ENCODE peak calls at places on chromosomes 11 and 22, in seven cellular contexts. One of them, this sample, is unnamed.

GRCh38 chr11:64007629-64008282 is 21.5 kb downstream of the OTUB1 start:
- DNase-seq in A549: peak; percentile 86
- DNase-seq in AG10803: no peak
- DNase-seq in PC-3: no peak
- DNase-seq in GM23338: peak; percentile 95
- DNase-seq in heart left ventricle: peak; percentile 86
- DNase-seq in heart right ventricle: peak; percentile 72
- DNase-seq in this sample: no peak

GRCh38 chr11:120517390-120518315 is 6.1 kb downstream of the GRIK4 start:
- DNase-seq in AG10803: no peak
- DNase-seq in A549: no peak
- DNase-seq in GM23338: no peak
- DNase-seq in PC-3: no peak
- DNase-seq in heart left ventricle: no peak
- DNase-seq in heart right ventricle: no peak
- DNase-seq in this sample: peak; percentile 21

GRCh38 chr22:24105018-24105360 is 76.3 kb upstream of the SUSD2 start:
- DNase-seq in heart right ventricle: no peak
- DNase-seq in PC-3: no peak
- DNase-seq in heart left ventricle: peak; percentile 57
- DNase-seq in A549: no peak
- DNase-seq in AG10803: peak; percentile 32
- DNase-seq in GM23338: no peak
- DNase-seq in this sample: no peak

GRCh38 chr11:9397746-9398680 is 13.6 kb downstream of the IPO7 start:
- DNase-seq in A549: no peak
- DNase-seq in AG10803: no peak
- DNase-seq in GM23338: no peak
- DNase-seq in heart left ventricle: no peak
- DNase-seq in PC-3: no peak
- DNase-seq in heart right ventricle: no peak
- DNase-seq in this sample: no peak

GRCh38 chr11:46120361-46120710 is 918 bp downstream of the PHF21A start:
- DNase-seq in A549: no peak
- DNase-seq in heart right ventricle: peak; percentile 42
- DNase-seq in heart left ventricle: peak; percentile 34
- DNase-seq in PC-3: no peak
- DNase-seq in GM23338: no peak
- DNase-seq in AG10803: no peak
- DNase-seq in this sample: no peak

GRCh38 chr11:28666632-28667031 is 558.4 kb downstream of the METTL15 start:
- DNase-seq in heart left ventricle: no peak
- DNase-seq in PC-3: no peak
- DNase-seq in heart right ventricle: no peak
- DNase-seq in GM23338: no peak
- DNase-seq in AG10803: peak; percentile 84
- DNase-seq in A549: no peak
- DNase-seq in this sample: no peak

GRCh38 chr11:71459076-71459766 is 6.2 kb downstream of the NADSYN1 start:
- DNase-seq in heart right ventricle: no peak
- DNase-seq in A549: no peak
- DNase-seq in heart left ventricle: no peak
- DNase-seq in GM23338: no peak
- DNase-seq in PC-3: no peak
- DNase-seq in AG10803: no peak
- DNase-seq in this sample: peak; percentile 35

GRCh38 chr11:124745270-124745834 is 5.6 kb downstream of the NRGN start:
- DNase-seq in heart right ventricle: no peak
- DNase-seq in heart left ventricle: no peak
- DNase-seq in A549: no peak
- DNase-seq in AG10803: no peak
- DNase-seq in PC-3: no peak
- DNase-seq in GM23338: no peak
- DNase-seq in this sample: no peak

GRCh38 chr22:47295226-47295901 is 532.9 kb downstream of the TBC1D22A start:
- DNase-seq in AG10803: no peak
- DNase-seq in A549: no peak
- DNase-seq in heart right ventricle: no peak
- DNase-seq in PC-3: no peak
- DNase-seq in GM23338: no peak
- DNase-seq in heart left ventricle: no peak
- DNase-seq in this sample: no peak

GRCh38 chr11:74138572-74138971 is 32.2 kb downstream of the C2CD3 start:
- DNase-seq in heart right ventricle: peak; percentile 38
- DNase-seq in A549: peak; percentile 97
- DNase-seq in GM23338: peak; percentile 12
- DNase-seq in AG10803: peak; percentile 96
- DNase-seq in PC-3: peak; percentile 100
- DNase-seq in heart left ventricle: no peak
- DNase-seq in this sample: no peak

GRCh38 chr11:9200471-9200870 is 64.7 kb downstream of the DENND5A start:
- DNase-seq in A549: no peak
- DNase-seq in AG10803: no peak
- DNase-seq in heart left ventricle: no peak
- DNase-seq in heart right ventricle: no peak
- DNase-seq in GM23338: no peak
- DNase-seq in PC-3: no peak
- DNase-seq in this sample: no peak

GRCh38 chr11:119672597-119672996 is 56.4 kb downstream of the NECTIN1 start:
- DNase-seq in AG10803: no peak
- DNase-seq in PC-3: no peak
- DNase-seq in heart right ventricle: no peak
- DNase-seq in A549: no peak
- DNase-seq in GM23338: no peak
- DNase-seq in heart left ventricle: no peak
- DNase-seq in this sample: no peak

GRCh38 chr22:43142881-43143562 is at the start of gene MCAT:
- DNase-seq in AG10803: peak; percentile 65
- DNase-seq in heart left ventricle: peak; percentile 90
- DNase-seq in A549: peak; percentile 74
- DNase-seq in heart right ventricle: peak; percentile 82
- DNase-seq in PC-3: peak; percentile 78
- DNase-seq in GM23338: peak; percentile 84
- DNase-seq in this sample: no peak

GRCh38 chr11:57805780-57806179 is 44.2 kb downstream of the CTNND1 start:
- DNase-seq in PC-3: no peak
- DNase-seq in heart right ventricle: no peak
- DNase-seq in heart left ventricle: peak; percentile 44
- DNase-seq in A549: no peak
- DNase-seq in AG10803: no peak
- DNase-seq in GM23338: no peak
- DNase-seq in this sample: no peak

GRCh38 chr22:43878831-43879550 is 12.8 kb downstream of the PNPLA5 start:
- DNase-seq in heart left ventricle: no peak
- DNase-seq in PC-3: no peak
- DNase-seq in A549: no peak
- DNase-seq in AG10803: no peak
- DNase-seq in heart right ventricle: no peak
- DNase-seq in GM23338: no peak
- DNase-seq in this sample: no peak

GRCh38 chr22:41429232-41429945 is 17.2 kb downstream of the TOB2 start:
- DNase-seq in heart right ventricle: no peak
- DNase-seq in PC-3: no peak
- DNase-seq in AG10803: no peak
- DNase-seq in A549: no peak
- DNase-seq in GM23338: no peak
- DNase-seq in heart left ventricle: no peak
- DNase-seq in this sample: no peak

GRCh38 chr11:132251095-132251494 is 880.7 kb downstream of the NTM start:
- DNase-seq in PC-3: no peak
- DNase-seq in heart right ventricle: no peak
- DNase-seq in GM23338: no peak
- DNase-seq in AG10803: no peak
- DNase-seq in A549: no peak
- DNase-seq in heart left ventricle: no peak
- DNase-seq in this sample: no peak

GRCh38 chr22:42711281-42711731 is 9.4 kb downstream of the A4GALT start:
- DNase-seq in A549: no peak
- DNase-seq in heart left ventricle: no peak
- DNase-seq in AG10803: no peak
- DNase-seq in heart right ventricle: no peak
- DNase-seq in GM23338: no peak
- DNase-seq in PC-3: no peak
- DNase-seq in this sample: no peak

GRCh38 chr11:101049123-101049522 is 80.5 kb downstream of the PGR start:
- DNase-seq in AG10803: no peak
- DNase-seq in heart left ventricle: no peak
- DNase-seq in PC-3: peak; percentile 94
- DNase-seq in A549: no peak
- DNase-seq in heart right ventricle: no peak
- DNase-seq in GM23338: peak; percentile 17
- DNase-seq in this sample: no peak

DNA sequence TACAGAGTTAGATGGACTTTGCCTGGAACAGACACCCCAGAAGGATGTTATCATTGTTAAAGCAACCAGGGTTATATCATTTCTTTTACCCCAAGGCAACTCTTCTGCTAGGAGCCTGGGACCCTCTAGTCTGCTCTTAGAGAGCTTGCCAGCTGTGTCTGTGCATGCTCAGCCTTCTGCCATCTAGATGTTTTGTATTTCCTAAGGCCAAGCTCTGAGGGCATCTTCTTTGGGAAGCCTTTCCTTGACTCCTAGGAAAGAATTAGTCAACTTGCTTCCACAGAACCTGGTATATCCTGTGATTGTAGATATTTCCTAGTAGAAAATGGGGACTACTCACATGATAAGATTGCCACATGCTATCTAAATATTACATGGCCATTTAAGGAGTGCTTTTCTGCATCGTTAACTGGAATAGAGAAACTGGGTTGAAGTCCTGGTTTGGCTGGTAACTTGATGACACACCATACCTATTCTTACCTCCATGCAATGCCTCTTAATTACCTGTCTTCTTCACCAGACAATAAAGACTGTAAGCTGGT is 87.6 kb downstream of the STIM1 start:
- DNase-seq in GM23338: no peak
- DNase-seq in heart right ventricle: no peak
- DNase-seq in A549: no peak
- DNase-seq in heart left ventricle: no peak
- DNase-seq in PC-3: no peak
- DNase-seq in AG10803: no peak
- DNase-seq in this sample: no peak
- TF ChIP-seq CTCF in GM23338: no peak
- TF ChIP-seq CTCF in heart right ventricle: no peak
- TF ChIP-seq CTCF in A549: no peak
- TF ChIP-seq CTCF in heart left ventricle: no peak
- TF ChIP-seq CTCF in PC-3: no peak
- TF ChIP-seq CTCF in AG10803: no peak
- TF ChIP-seq CTCF in this sample: no peak

GRCh38 chr11:2297623-2298030 is 4.1 kb downstream of the C11orf21 start:
- DNase-seq in AG10803: no peak
- DNase-seq in heart left ventricle: no peak
- DNase-seq in A549: no peak
- DNase-seq in PC-3: no peak
- DNase-seq in GM23338: no peak
- DNase-seq in heart right ventricle: no peak
- DNase-seq in this sample: no peak

GRCh38 chr11:2299773-2300172 is 1.9 kb downstream of the C11orf21 start:
- DNase-seq in AG10803: no peak
- DNase-seq in A549: no peak
- DNase-seq in heart right ventricle: no peak
- DNase-seq in heart left ventricle: no peak
- DNase-seq in PC-3: no peak
- DNase-seq in GM23338: no peak
- DNase-seq in this sample: no peak

GRCh38 chr11:2300290-2300935 is 1.3 kb downstream of the C11orf21 start:
- DNase-seq in heart left ventricle: no peak
- DNase-seq in heart right ventricle: no peak
- DNase-seq in GM23338: no peak
- DNase-seq in A549: no peak
- DNase-seq in AG10803: no peak
- DNase-seq in PC-3: no peak
- DNase-seq in this sample: peak; percentile 66

GRCh38 chr11:2298131-2298794 is 3.5 kb downstream of the C11orf21 start:
- DNase-seq in GM23338: no peak
- DNase-seq in heart right ventricle: no peak
- DNase-seq in A549: no peak
- DNase-seq in PC-3: no peak
- DNase-seq in AG10803: no peak
- DNase-seq in heart left ventricle: no peak
- DNase-seq in this sample: no peak

DNA sequence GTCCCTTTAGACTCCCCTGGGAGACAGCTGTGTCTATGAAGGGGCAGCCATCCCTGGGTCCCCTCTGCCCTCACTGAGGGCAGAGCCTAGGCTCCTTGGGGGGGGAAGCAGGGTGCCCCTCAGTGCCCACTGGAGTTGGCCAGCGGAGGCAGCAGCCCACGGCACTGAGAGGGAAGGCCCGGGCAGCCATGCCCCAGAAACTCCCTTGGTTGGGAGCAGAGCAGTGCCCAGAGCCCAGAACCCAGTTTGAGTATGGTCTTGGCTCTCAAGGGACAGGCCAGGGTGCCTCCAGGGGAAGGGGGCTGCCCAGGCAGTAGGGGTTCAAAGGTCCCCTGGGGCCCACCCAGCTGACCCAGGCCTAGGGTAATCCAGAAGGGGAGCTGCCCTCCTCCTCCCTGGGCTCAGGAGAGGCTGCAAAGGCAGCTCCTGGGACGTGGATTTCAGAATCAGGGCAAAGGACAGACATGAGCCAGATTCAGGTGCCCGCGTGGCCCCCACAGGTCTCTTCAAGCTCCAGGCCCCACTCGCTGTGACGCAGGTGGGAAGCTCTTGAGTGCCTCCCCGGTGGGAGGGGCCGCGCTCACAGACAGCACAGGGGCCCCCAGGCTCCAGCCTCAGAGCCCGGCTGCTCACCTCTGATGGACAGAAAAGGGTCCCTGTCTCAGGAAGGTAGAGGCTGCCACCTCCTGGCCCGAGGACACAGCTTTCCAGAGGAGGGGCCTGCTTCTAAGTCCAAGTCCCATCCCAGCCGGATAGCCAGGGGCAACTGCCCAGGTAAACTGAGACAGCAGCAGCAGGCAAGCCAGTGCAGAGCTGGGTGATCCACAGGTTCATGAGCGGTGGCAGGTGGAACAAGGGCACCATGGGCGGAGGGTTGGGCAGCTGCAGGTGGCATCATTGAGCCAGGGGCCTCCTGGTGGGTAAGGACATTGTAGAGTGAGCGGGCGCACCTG is 2.6 kb downstream of the C11orf21 start:
- DNase-seq in PC-3: peak; percentile 70
- DNase-seq in heart left ventricle: no peak
- DNase-seq in GM23338: peak; percentile 75
- DNase-seq in AG10803: no peak
- DNase-seq in A549: peak; percentile 59
- DNase-seq in heart right ventricle: no peak
- DNase-seq in this sample: no peak
- H3K4me3 ChIP-seq in PC-3: no peak overlapping the region
- H3K4me3 ChIP-seq in heart left ventricle: no peak overlapping the region
- H3K4me3 ChIP-seq in GM23338: no peak overlapping the region
- H3K4me3 ChIP-seq in AG10803: no peak overlapping the region
- H3K4me3 ChIP-seq in A549: no peak overlapping the region
- H3K4me3 ChIP-seq in heart right ventricle: no peak overlapping the region
- H3K4me3 ChIP-seq in this sample: no peak overlapping the region

GRCh38 chr11:117492578-117493251 is 165.1 kb downstream of the CEP164 start:
- DNase-seq in A549: no peak
- DNase-seq in AG10803: no peak
- DNase-seq in heart right ventricle: no peak
- DNase-seq in PC-3: no peak
- DNase-seq in heart left ventricle: no peak
- DNase-seq in GM23338: peak; percentile 74
- DNase-seq in this sample: no peak
- TF ChIP-seq CTCF in A549: no peak
- TF ChIP-seq CTCF in AG10803: no peak
- TF ChIP-seq CTCF in heart right ventricle: no peak
- TF ChIP-seq CTCF in PC-3: no peak
- TF ChIP-seq CTCF in heart left ventricle: no peak
- TF ChIP-seq CTCF in GM23338: peak; percentile 59
- TF ChIP-seq CTCF in this sample: no peak

GRCh38 chr11:14645247-14645912 is 1.8 kb downstream of the PDE3B start:
- DNase-seq in AG10803: peak; percentile 5
- DNase-seq in A549: no peak
- DNase-seq in heart left ventricle: no peak
- DNase-seq in PC-3: no peak
- DNase-seq in GM23338: no peak
- DNase-seq in heart right ventricle: no peak
- DNase-seq in this sample: no peak
- H3K4me3 ChIP-seq in AG10803: peak overlapping the region; percentile 65
- H3K4me3 ChIP-seq in A549: peak overlapping the region; percentile 63
- H3K4me3 ChIP-seq in heart left ventricle: peak overlapping the region; percentile 89
- H3K4me3 ChIP-seq in PC-3: peak overlapping the region; percentile 68
- H3K4me3 ChIP-seq in GM23338: peak overlapping the region; percentile 88
- H3K4me3 ChIP-seq in heart right ventricle: peak overlapping the region; percentile 87
- H3K4me3 ChIP-seq in this sample: peak overlapping the region; percentile 49

This sample was measured in RWPE2.